ENCODE peak calls at places on chromosomes 5 and 9, in five cellular contexts. E, Z, Q, D and P are unnamed samples.
A peak's percentile ranks its signal among the peaks of the same experiment; 100 is the strongest.

GRCh38 chr9:110650991-110651411 is 17.6 kb upstream of the MUSK start:
- DNase-seq in E (no peak), Z (no peak), Q (no peak), D (no peak), P (no peak)

GRCh38 chr5:59134770-59135169 is 551.9 kb downstream of the RAB3C start:
- DNase-seq in E (no peak), Z (no peak), Q (no peak), D (no peak), P (no peak)

GRCh38 chr5:136057401-136057951 is 28.7 kb downstream of the TGFBI start:
- DNase-seq in E (no peak), Z (no peak), Q (no peak), D (no peak), P (no peak)

GRCh38 chr5:66242050-66242449 is 98.0 kb downstream of the SREK1 start:
- DNase-seq in E (no peak), Z (no peak), Q (no peak), D (no peak), P (no peak)

GRCh38 chr9:136835162-136835931 is 6.9 kb upstream of the AJM1 start:
- DNase-seq in E (peak; percentile 34), Z (no peak), Q (peak; percentile 1), D (no peak), P (no peak)

GRCh38 chr5:139131062-139131856 is 66.9 kb downstream of the SIL1 start:
- DNase-seq in E (no peak), Z (no peak), Q (no peak), D (peak; percentile 83), P (peak; percentile 85)

GRCh38 chr9:125889524-125890473 is 142.6 kb downstream of the PBX3 start:
- DNase-seq in E (peak; percentile 48), Z (no peak), Q (peak; percentile 47), D (peak; percentile 61), P (peak; percentile 79)

GRCh38 chr9:131621551-131622321 is 76.4 kb downstream of the PRRT1B start:
- DNase-seq in E (peak; percentile 54), Z (no peak), Q (no peak), D (no peak), P (no peak)

GRCh38 chr9:125296843-125297372 is 35.3 kb downstream of the GAPVD1 start:
- DNase-seq in E (no peak), Z (no peak), Q (no peak), D (no peak), P (no peak)

GRCh38 chr5:115810776-115811175 is 5.7 kb downstream of the CDO1 start:
- DNase-seq in E (no peak), Z (no peak), Q (no peak), D (no peak), P (no peak)

GRCh38 chr9:133727277-133727875 is 10.8 kb downstream of the SARDH start:
- DNase-seq in E (no peak), Z (no peak), Q (no peak), D (peak; percentile 40), P (peak; percentile 62)

GRCh38 chr9:109816490-109816889 is 36.5 kb downstream of the PALM2AKAP2 start:
- DNase-seq in E (no peak), Z (peak; percentile 100), Q (no peak), D (no peak), P (no peak)

GRCh38 chr9:93483497-93483896 is 30.1 kb upstream of the FAM120AOS start:
- DNase-seq in E (no peak), Z (no peak), Q (no peak), D (no peak), P (no peak)

GRCh38 chr5:33855396-33855795 is 36.4 kb downstream of the ADAMTS12 start:
- DNase-seq in E (no peak), Z (no peak), Q (no peak), D (no peak), P (no peak)

GRCh38 chr9:81592890-81593271 is 96.5 kb downstream of the TLE1 start:
- DNase-seq in E (peak; percentile 82), Z (no peak), Q (no peak), D (peak; percentile 77), P (peak; percentile 90)

GRCh38 chr5:135114759-135115158 is 80.7 kb upstream of the PITX1 start:
- DNase-seq in E (no peak), Z (no peak), Q (no peak), D (no peak), P (no peak)

GRCh38 chr9:28464817-28465216 is 891.5 kb upstream of the C9orf72 start:
- DNase-seq in E (no peak), Z (no peak), Q (no peak), D (no peak), P (no peak)

GRCh38 chr5:154178661-154179060 is 11.9 kb upstream of the GALNT10 start:
- DNase-seq in E (no peak), Z (no peak), Q (no peak), D (no peak), P (no peak)

GRCh38 chr5:85990998-85991397 is 626.7 kb upstream of the COX7C start:
- DNase-seq in E (no peak), Z (no peak), Q (no peak), D (no peak), P (no peak)